ENCODE peak calls at places on chromosomes 6 and 20, in nine cellular contexts. Z is effector memory CD4-positive, alpha-beta T cell; C is ureter; N is globus pallidus; I is naive B cell; M is activated B cell treated with CpG ODN at 0.5 μM for 24 hours; R is HT1080; A is hypothalamus; Y is sigmoid colon. E is an unnamed sample.

GRCh38 chr20:33399924-33400323 is 1.4 kb downstream of the CDK5RAP1 start:
- DNase-seq in Z (no peak), C (no peak), N (no peak), I (no peak), M (no peak), R (no peak), A (no peak), Y (no peak), E (no peak)

GRCh38 chr6:53860511-53860910 is 65.7 kb downstream of the LRRC1 start:
- DNase-seq in Z (no peak), C (no peak), N (no peak), I (no peak), M (no peak), R (no peak), A (no peak), Y (no peak), E (no peak)

GRCh38 chr6:135633573-135633972 is 136.0 kb upstream of the AHI1 start:
- DNase-seq in Z (no peak), C (no peak), N (no peak), I (no peak), M (no peak), R (no peak), A (no peak), Y (no peak), E (no peak)

GRCh38 chr20:34834459-34834893 is 9.0 kb upstream of the NCOA6 start:
- DNase-seq in Z (no peak), C (no peak), N (no peak), I (peak; percentile 46), M (no peak), R (peak; percentile 33), A (no peak), Y (no peak), E (peak; percentile 58)

GRCh38 chr6:154738561-154738961 is 5.3 kb downstream of the SCAF8 start:
- DNase-seq in Z (no peak), C (no peak), N (no peak), I (no peak), M (no peak), R (no peak), A (no peak), Y (no peak), E (no peak)

GRCh38 chr6:152301806-152302568 is 335.2 kb downstream of the SYNE1 start:
- DNase-seq in Z (peak; percentile 75), C (peak; percentile 87), N (peak; percentile 91), I (peak; percentile 89), M (peak; percentile 82), R (peak; percentile 91), A (peak; percentile 84), Y (peak; percentile 92), E (peak; percentile 81)

GRCh38 chr6:110537208-110538123 is 61.1 kb upstream of the SLC22A16 start:
- DNase-seq in Z (no peak), C (no peak), N (no peak), I (no peak), M (no peak), R (peak; percentile 98), A (no peak), Y (no peak), E (no peak)

GRCh38 chr6:79313254-79313653 is 78.8 kb upstream of the HMGN3 start:
- DNase-seq in Z (no peak), C (no peak), N (no peak), I (no peak), M (no peak), R (no peak), A (no peak), Y (no peak), E (no peak)

GRCh38 chr20:24364464-24364863 is 105.0 kb upstream of the SYNDIG1 start:
- DNase-seq in Z (no peak), C (no peak), N (no peak), I (no peak), M (no peak), R (no peak), A (no peak), Y (no peak), E (no peak)

E was measured in MM.1S.